ENCODE peak calls at places on chromosomes 7 and 10, in eight cellular contexts. F, B, P, E, Q, Y, V and I are unnamed samples.

GRCh38 chr7:41628926-41629325 is 74.0 kb downstream of the INHBA start:
- DNase-seq in F (peak; percentile 11), B (no peak), P (no peak), E (peak; percentile 27), Q (peak; percentile 11), Y (no peak), V (peak; percentile 72), I (peak; percentile 3)

GRCh38 chr7:17429579-17429978 is 131.1 kb downstream of the AHR start:
- DNase-seq in F (no peak), B (no peak), P (no peak), E (no peak), Q (no peak), Y (no peak), V (no peak), I (no peak)

GRCh38 chr10:50917486-50917885 is 32.1 kb upstream of the A1CF start:
- DNase-seq in F (peak; percentile 78), B (no peak), P (no peak), E (no peak), Q (peak; percentile 80), Y (peak; percentile 75), V (peak; percentile 70), I (peak; percentile 63)

GRCh38 chr10:59561397-59562121 is 148.1 kb downstream of the SLC16A9 start:
- DNase-seq in F (no peak), B (no peak), P (no peak), E (no peak), Q (peak; percentile 81), Y (peak; percentile 6), V (peak; percentile 28), I (peak; percentile 64)

GRCh38 chr10:132677096-132677904 is 108.6 kb downstream of the NKX6-2 start:
- DNase-seq in F (no peak), B (no peak), P (no peak), E (no peak), Q (no peak), Y (no peak), V (no peak), I (no peak)

GRCh38 chr7:104795086-104795485 is 218.9 kb upstream of the KMT2E start:
- DNase-seq in F (no peak), B (no peak), P (no peak), E (no peak), Q (no peak), Y (no peak), V (no peak), I (no peak)

GRCh38 chr7:41336455-41336952 is 366.4 kb downstream of the INHBA start:
- DNase-seq in F (no peak), B (no peak), P (no peak), E (no peak), Q (peak; percentile 69), Y (no peak), V (no peak), I (no peak)

GRCh38 chr7:36430171-36430570 is 40.5 kb downstream of the ANLN start:
- DNase-seq in F (no peak), B (no peak), P (no peak), E (no peak), Q (peak; percentile 29), Y (no peak), V (no peak), I (no peak)

GRCh38 chr10:119308556-119309422 is 101.4 kb downstream of the GRK5 start:
- DNase-seq in F (no peak), B (no peak), P (no peak), E (no peak), Q (no peak), Y (no peak), V (no peak), I (no peak)

GRCh38 chr7:15580604-15581351 is 19.0 kb upstream of the AGMO start:
- DNase-seq in F (no peak), B (no peak), P (no peak), E (peak; percentile 24), Q (peak; percentile 15), Y (no peak), V (no peak), I (no peak)

GRCh38 chr7:80940539-80941205 is 21.8 kb upstream of the SEMA3C start:
- DNase-seq in F (peak; percentile 42), B (peak; percentile 12), P (no peak), E (no peak), Q (peak; percentile 43), Y (no peak), V (peak; percentile 75), I (peak; percentile 38)

GRCh38 chr10:62900829-62901571 is 84.8 kb upstream of the EGR2 start:
- DNase-seq in F (no peak), B (no peak), P (no peak), E (no peak), Q (no peak), Y (no peak), V (peak; percentile 2), I (no peak)

GRCh38 chr7:24979863-24980694 is at the start of gene OSBPL3:
- DNase-seq in F (peak; percentile 97), B (peak; percentile 94), P (peak; percentile 72), E (peak; percentile 90), Q (peak; percentile 96), Y (peak; percentile 92), V (peak; percentile 95), I (peak; percentile 96)

GRCh38 chr7:24979470-24979862 is 512 bp downstream of the OSBPL3 start:
- DNase-seq in F (peak; percentile 72), B (peak; percentile 66), P (no peak), E (peak; percentile 88), Q (no peak), Y (peak; percentile 47), V (peak; percentile 85), I (peak; percentile 63)

GRCh38 chr7:24980695-24981543 is 941 bp upstream of the OSBPL3 start:
- DNase-seq in F (peak; percentile 60), B (peak; percentile 34), P (no peak), E (peak; percentile 67), Q (peak; percentile 56), Y (no peak), V (peak; percentile 60), I (peak; percentile 35)

GRCh38 chr7:24981544-24981951 is 1.6 kb upstream of the OSBPL3 start:
- DNase-seq in F (peak; percentile 53), B (peak; percentile 48), P (no peak), E (peak; percentile 60), Q (peak; percentile 58), Y (peak; percentile 46), V (peak; percentile 78), I (peak; percentile 47)

DNA sequence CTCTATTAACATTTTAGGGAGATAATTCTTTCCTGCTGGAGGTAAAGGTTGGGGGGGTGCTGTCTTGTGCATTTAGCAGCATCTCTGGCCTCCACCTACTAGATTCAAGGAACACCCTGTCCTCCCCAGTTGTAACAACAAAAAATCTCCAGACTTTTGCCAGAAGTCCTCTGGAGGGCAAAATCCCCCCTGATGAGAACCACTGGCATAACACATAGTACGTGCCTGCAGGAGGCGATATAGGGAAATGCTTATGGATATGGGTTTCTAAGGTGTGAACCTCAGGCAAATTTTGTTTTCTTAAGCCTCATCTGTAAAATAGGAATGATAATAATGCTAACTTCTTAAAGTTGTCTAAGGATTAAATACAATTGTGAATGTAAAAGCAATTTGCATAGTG is 2.9 kb upstream of the OSBPL3 start:
- DNase-seq in F (no peak), B (peak; percentile 45), P (no peak), E (no peak), Q (no peak), Y (no peak), V (peak; percentile 19), I (no peak)
- TF ChIP-seq CTCF in F (peak; percentile 57), B (peak; percentile 44), P (no peak), E (peak; percentile 37), Q (no peak), Y (peak; percentile 54), V (peak; percentile 35), I (peak; percentile 27)

GRCh38 chr10:36182059-36182654 is 540.1 kb upstream of the FZD8 start:
- DNase-seq in F (no peak), B (peak; percentile 26), P (no peak), E (no peak), Q (peak; percentile 80), Y (no peak), V (no peak), I (peak; percentile 59)
- H3K4me3 ChIP-seq in F (no peak overlapping the region), B (peak overlapping the region; percentile 12), P (peak overlapping the region; percentile 50), E (no peak overlapping the region), Q (peak overlapping the region; percentile 4), Y (no peak overlapping the region), V (no peak overlapping the region), I (no peak overlapping the region)

GRCh38 chr10:77983384-77984341 is 45.7 kb downstream of the POLR3A start:
- DNase-seq in F (peak; percentile 44), B (no peak), P (no peak), E (no peak), Q (peak; percentile 68), Y (peak; percentile 18), V (peak; percentile 11), I (peak; percentile 61)
- TF ChIP-seq CTCF in F (peak; percentile 3), B (no peak), P (no peak), E (no peak), Q (no peak), Y (no peak), V (no peak), I (no peak)

DNA sequence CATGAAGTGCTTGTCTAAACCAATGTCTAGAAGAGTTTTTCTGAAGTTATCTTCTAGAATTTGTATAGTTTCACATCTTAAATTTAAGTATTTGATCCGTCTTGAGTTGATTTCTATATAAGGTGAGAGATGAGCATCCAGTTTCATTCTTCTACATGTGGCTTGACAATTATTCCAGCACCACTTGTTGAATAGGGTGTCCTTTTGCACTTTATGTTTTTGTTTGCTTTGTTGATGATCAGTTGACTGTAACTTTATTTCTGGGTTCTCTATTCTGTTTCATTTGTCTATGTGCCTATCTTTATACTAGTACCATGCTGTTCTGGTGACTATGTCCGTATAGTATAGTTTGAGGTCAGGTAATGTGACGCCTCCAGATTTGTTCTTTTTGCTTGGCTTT is 426.6 kb upstream of the CHRM2 start:
- DNase-seq in F (no peak), B (no peak), P (no peak), E (no peak), Q (no peak), Y (no peak), V (no peak), I (no peak)
- H3K4me3 ChIP-seq in F (no peak overlapping the region), B (no peak overlapping the region), P (no peak overlapping the region), E (no peak overlapping the region), Q (no peak overlapping the region), Y (no peak overlapping the region), V (no peak overlapping the region), I (no peak overlapping the region)

GRCh38 chr7:131425992-131426391 is 98.3 kb downstream of the MKLN1 start:
- DNase-seq in F (no peak), B (no peak), P (no peak), E (no peak), Q (no peak), Y (no peak), V (no peak), I (no peak)

GRCh38 chr7:131424219-131424822 is 96.6 kb downstream of the MKLN1 start:
- DNase-seq in F (peak; percentile 69), B (peak; percentile 51), P (no peak), E (peak; percentile 64), Q (peak; percentile 72), Y (peak; percentile 28), V (peak; percentile 40), I (peak; percentile 71)
- TF ChIP-seq CTCF in F (peak; percentile 56), B (peak; percentile 82), P (peak; percentile 51), E (peak; percentile 75), Q (peak; percentile 51), Y (peak; percentile 44), V (peak; percentile 44), I (peak; percentile 58)